ENCODE peak calls at places on chromosomes 11 and 22, in nine cellular contexts. S is mucosa of descending colon; O is Calu3; Y is NCI-H187 treated with DMSO at 0.1 percent for 48 hours; N is kidney; F is stimulated activated CD8-positive, alpha-beta memory T cell treated with anti-CD3 and anti-CD28 coated beads, Interleukin-7, amount 100 ng/mL, for 4 hours; W is left ventricle myocardium superior; A is central memory CD4-positive, alpha-beta T cell; B is left cardiac atrium. M is an unnamed sample.

GRCh38 chr22:47157486-47158270 is 395.2 kb downstream of the TBC1D22A start:
- DNase-seq in B (no peak), O (no peak), A (no peak), W (peak; percentile 18), Y (no peak), S (no peak), F (no peak), N (peak; percentile 69), M (no peak)

GRCh38 chr11:123386746-123387510 is 43.1 kb upstream of the GRAMD1B start:
- DNase-seq in O (no peak), F (no peak), N (no peak), B (no peak), Y (no peak), S (no peak), A (no peak), W (no peak), M (no peak)

GRCh38 chr11:89159974-89160373 is 17.7 kb upstream of the TYR start:
- DNase-seq in S (no peak), N (no peak), F (no peak), O (no peak), W (no peak), A (no peak), Y (no peak), B (no peak), M (no peak)

GRCh38 chr11:57812634-57813033 is 51.0 kb downstream of the CTNND1 start:
- DNase-seq in S (no peak), N (no peak), O (no peak), W (no peak), B (no peak), A (no peak), Y (no peak), F (no peak), M (no peak)

GRCh38 chr11:72409458-72409857 is 24.9 kb downstream of the CLPB start:
- DNase-seq in F (no peak), Y (no peak), W (no peak), O (no peak), A (no peak), S (no peak), N (no peak), B (no peak), M (no peak)

GRCh38 chr11:110433393-110434333 is 3.9 kb downstream of the FDX1 start:
- DNase-seq in N (no peak), A (peak; percentile 38), S (no peak), W (no peak), B (no peak), O (no peak), F (no peak), Y (no peak), M (peak; percentile 39)

GRCh38 chr11:134678744-134679143 is 266.7 kb upstream of the B3GAT1 start:
- DNase-seq in W (no peak), A (no peak), B (no peak), Y (no peak), S (no peak), O (no peak), N (no peak), F (no peak), M (no peak)

GRCh38 chr11:58830693-58831301 is 13.7 kb downstream of the GLYATL2 start:
- DNase-seq in A (no peak), B (no peak), Y (no peak), W (no peak), O (peak; percentile 10), F (no peak), S (no peak), N (peak; percentile 51), M (no peak)

GRCh38 chr11:95372097-95372656 is 141.2 kb upstream of the SESN3 start:
- DNase-seq in W (no peak), B (no peak), O (no peak), S (no peak), A (no peak), N (no peak), F (no peak), Y (no peak), M (no peak)

GRCh38 chr11:107598225-107599139 is 7.5 kb downstream of the ELMOD1 start:
- DNase-seq in A (no peak), B (no peak), Y (no peak), O (peak; percentile 34), F (no peak), W (no peak), S (no peak), N (no peak), M (no peak)

GRCh38 chr11:39365809-39366436 is 2093.5 kb downstream of the LRRC4C start:
- DNase-seq in B (no peak), W (no peak), O (no peak), N (no peak), A (no peak), F (no peak), Y (no peak), S (no peak), M (no peak)

GRCh38 chr11:120613264-120614226 is 102.0 kb downstream of the GRIK4 start:
- DNase-seq in A (no peak), Y (no peak), W (no peak), F (no peak), B (no peak), N (no peak), S (no peak), O (no peak), M (no peak)

GRCh38 chr22:46053563-46054090 is 76.7 kb upstream of the WNT7B start:
- DNase-seq in F (no peak), Y (no peak), O (peak; percentile 79), B (peak; percentile 82), A (peak; percentile 64), S (peak; percentile 91), N (peak; percentile 94), W (peak; percentile 90), M (peak; percentile 63)

GRCh38 chr11:2586091-2586792 is 113.6 kb downstream of the KCNQ1OT1 start:
- DNase-seq in O (no peak), B (no peak), Y (no peak), S (peak; percentile 18), W (peak; percentile 21), N (peak; percentile 56), F (no peak), A (no peak), M (no peak)

GRCh38 chr11:33339247-33339646 is 82.1 kb downstream of the HIPK3 start:
- DNase-seq in F (no peak), Y (no peak), S (no peak), N (no peak), A (no peak), W (no peak), B (no peak), O (no peak), M (no peak)

GRCh38 chr22:46418827-46419226 is 83.3 kb downstream of the TRMU start:
- DNase-seq in N (peak; percentile 37), F (no peak), A (no peak), W (no peak), Y (no peak), S (no peak), O (no peak), B (no peak), M (no peak)

GRCh38 chr11:47179655-47179991 is 2.9 kb upstream of the ARFGAP2 start:
- DNase-seq in Y (no peak), W (no peak), A (peak; percentile 19), F (no peak), O (peak; percentile 66), S (no peak), B (no peak), N (no peak), M (no peak)

GRCh38 chr11:8826145-8826786 is 84.7 kb upstream of the AKIP1 start:
- DNase-seq in N (peak; percentile 83), W (no peak), S (no peak), Y (no peak), A (no peak), O (no peak), B (no peak), F (no peak), M (no peak)

GRCh38 chr11:113806403-113806802 is 26.8 kb downstream of the CLDN25 start:
- DNase-seq in O (peak; percentile 34), S (no peak), N (no peak), B (no peak), W (no peak), Y (no peak), F (no peak), A (no peak), M (peak; percentile 15)

M was measured in immature natural killer cell.